ENCODE peak calls at places on chromosomes 7 and 10, in five cellular contexts. One of them, this sample, is unnamed.

GRCh38 chr7:2564970-2565546 is 6.3 kb downstream of the IQCE start:
- DNase-seq in lower lobe of right lung: peak; percentile 11
- DNase-seq in heart left ventricle: no peak
- DNase-seq in CD4-positive, CD25-positive, alpha-beta regulatory T cell: no peak
- DNase-seq in body of pancreas: no peak
- DNase-seq in this sample: no peak

GRCh38 chr10:133158756-133159610 is 1.0 kb upstream of the KNDC1 start:
- DNase-seq in lower lobe of right lung: peak; percentile 61
- DNase-seq in heart left ventricle: no peak
- DNase-seq in CD4-positive, CD25-positive, alpha-beta regulatory T cell: no peak
- DNase-seq in body of pancreas: peak; percentile 41
- DNase-seq in this sample: no peak

GRCh38 chr7:23393636-23394035 is 76.7 kb downstream of the IGF2BP3 start:
- DNase-seq in lower lobe of right lung: no peak
- DNase-seq in heart left ventricle: no peak
- DNase-seq in CD4-positive, CD25-positive, alpha-beta regulatory T cell: no peak
- DNase-seq in body of pancreas: no peak
- DNase-seq in this sample: no peak

GRCh38 chr10:77180104-77180503 is 457.5 kb downstream of the KCNMA1 start:
- DNase-seq in lower lobe of right lung: no peak
- DNase-seq in heart left ventricle: no peak
- DNase-seq in CD4-positive, CD25-positive, alpha-beta regulatory T cell: no peak
- DNase-seq in body of pancreas: no peak
- DNase-seq in this sample: no peak

GRCh38 chr7:47636693-47637175 is 54.8 kb upstream of the TNS3 start:
- DNase-seq in lower lobe of right lung: no peak
- DNase-seq in heart left ventricle: no peak
- DNase-seq in CD4-positive, CD25-positive, alpha-beta regulatory T cell: no peak
- DNase-seq in body of pancreas: no peak
- DNase-seq in this sample: no peak

GRCh38 chr10:4191354-4191753 is 406.3 kb upstream of the KLF6 start:
- DNase-seq in lower lobe of right lung: no peak
- DNase-seq in heart left ventricle: no peak
- DNase-seq in CD4-positive, CD25-positive, alpha-beta regulatory T cell: no peak
- DNase-seq in body of pancreas: no peak
- DNase-seq in this sample: no peak

GRCh38 chr10:60420991-60421894 is 31.6 kb upstream of the ANK3 start:
- DNase-seq in lower lobe of right lung: no peak
- DNase-seq in heart left ventricle: no peak
- DNase-seq in CD4-positive, CD25-positive, alpha-beta regulatory T cell: no peak
- DNase-seq in body of pancreas: no peak
- DNase-seq in this sample: no peak

GRCh38 chr7:106480161-106480579 is 180.8 kb downstream of the CCDC71L start:
- DNase-seq in lower lobe of right lung: no peak
- DNase-seq in heart left ventricle: no peak
- DNase-seq in CD4-positive, CD25-positive, alpha-beta regulatory T cell: no peak
- DNase-seq in body of pancreas: no peak
- DNase-seq in this sample: no peak

GRCh38 chr10:108812296-108812695 is 1111.0 kb downstream of the XPNPEP1 start:
- DNase-seq in lower lobe of right lung: no peak
- DNase-seq in heart left ventricle: no peak
- DNase-seq in CD4-positive, CD25-positive, alpha-beta regulatory T cell: no peak
- DNase-seq in body of pancreas: no peak
- DNase-seq in this sample: no peak

GRCh38 chr7:55365103-55365679 is at the start of gene LANCL2:
- DNase-seq in lower lobe of right lung: peak; percentile 72
- DNase-seq in heart left ventricle: no peak
- DNase-seq in CD4-positive, CD25-positive, alpha-beta regulatory T cell: no peak
- DNase-seq in body of pancreas: peak; percentile 65
- DNase-seq in this sample: no peak

GRCh38 chr10:117169480-117169879 is 27.8 kb upstream of the KCNK18 start:
- DNase-seq in lower lobe of right lung: no peak
- DNase-seq in heart left ventricle: no peak
- DNase-seq in CD4-positive, CD25-positive, alpha-beta regulatory T cell: no peak
- DNase-seq in body of pancreas: no peak
- DNase-seq in this sample: no peak

GRCh38 chr7:89041240-89041639 is 245.7 kb upstream of the TEX47 start:
- DNase-seq in lower lobe of right lung: no peak
- DNase-seq in heart left ventricle: no peak
- DNase-seq in CD4-positive, CD25-positive, alpha-beta regulatory T cell: no peak
- DNase-seq in body of pancreas: no peak
- DNase-seq in this sample: no peak

GRCh38 chr7:157670490-157671357 is 333.9 kb downstream of the DNAJB6 start:
- DNase-seq in lower lobe of right lung: no peak
- DNase-seq in heart left ventricle: no peak
- DNase-seq in CD4-positive, CD25-positive, alpha-beta regulatory T cell: no peak
- DNase-seq in body of pancreas: no peak
- DNase-seq in this sample: no peak

GRCh38 chr7:156115582-156115981 is 303.3 kb upstream of the SHH start:
- DNase-seq in lower lobe of right lung: no peak
- DNase-seq in heart left ventricle: no peak
- DNase-seq in CD4-positive, CD25-positive, alpha-beta regulatory T cell: no peak
- DNase-seq in body of pancreas: no peak
- DNase-seq in this sample: no peak

GRCh38 chr7:138246391-138246790 is 170.1 kb downstream of the AKR1D1 start:
- DNase-seq in lower lobe of right lung: no peak
- DNase-seq in heart left ventricle: no peak
- DNase-seq in CD4-positive, CD25-positive, alpha-beta regulatory T cell: no peak
- DNase-seq in body of pancreas: no peak
- DNase-seq in this sample: no peak

GRCh38 chr10:27391325-27391724 is 112.8 kb upstream of the RAB18 start:
- DNase-seq in lower lobe of right lung: no peak
- DNase-seq in heart left ventricle: no peak
- DNase-seq in CD4-positive, CD25-positive, alpha-beta regulatory T cell: no peak
- DNase-seq in body of pancreas: no peak
- DNase-seq in this sample: no peak

GRCh38 chr7:26237035-26237807 is 35.7 kb downstream of the CBX3 start:
- DNase-seq in lower lobe of right lung: no peak
- DNase-seq in heart left ventricle: no peak
- DNase-seq in CD4-positive, CD25-positive, alpha-beta regulatory T cell: no peak
- DNase-seq in body of pancreas: no peak
- DNase-seq in this sample: no peak

GRCh38 chr10:43865275-43866135 is 216.8 kb upstream of the ZNF32 start:
- DNase-seq in lower lobe of right lung: no peak
- DNase-seq in heart left ventricle: peak; percentile 56
- DNase-seq in CD4-positive, CD25-positive, alpha-beta regulatory T cell: no peak
- DNase-seq in body of pancreas: no peak
- DNase-seq in this sample: no peak

GRCh38 chr7:70419816-70420215 is 712.1 kb upstream of the GALNT17 start:
- DNase-seq in lower lobe of right lung: no peak
- DNase-seq in heart left ventricle: no peak
- DNase-seq in CD4-positive, CD25-positive, alpha-beta regulatory T cell: no peak
- DNase-seq in body of pancreas: no peak
- DNase-seq in this sample: no peak

GRCh38 chr7:128112781-128113221 is 81.6 kb upstream of the LRRC4 start:
- DNase-seq in lower lobe of right lung: no peak
- DNase-seq in heart left ventricle: no peak
- DNase-seq in CD4-positive, CD25-positive, alpha-beta regulatory T cell: no peak
- DNase-seq in body of pancreas: no peak
- DNase-seq in this sample: no peak

GRCh38 chr10:80041162-80041561 is 37.3 kb upstream of the TMEM254 start:
- DNase-seq in lower lobe of right lung: no peak
- DNase-seq in heart left ventricle: no peak
- DNase-seq in CD4-positive, CD25-positive, alpha-beta regulatory T cell: no peak
- DNase-seq in body of pancreas: no peak
- DNase-seq in this sample: no peak

GRCh38 chr7:35038340-35038738 is 1.1 kb upstream of the DPY19L1 start:
- DNase-seq in lower lobe of right lung: no peak
- DNase-seq in heart left ventricle: no peak
- DNase-seq in CD4-positive, CD25-positive, alpha-beta regulatory T cell: no peak
- DNase-seq in body of pancreas: no peak
- DNase-seq in this sample: no peak

GRCh38 chr7:117323877-117324699 is 1.2 kb upstream of the WNT2 start:
- DNase-seq in lower lobe of right lung: peak; percentile 56
- DNase-seq in heart left ventricle: peak; percentile 46
- DNase-seq in CD4-positive, CD25-positive, alpha-beta regulatory T cell: no peak
- DNase-seq in body of pancreas: peak; percentile 28
- DNase-seq in this sample: no peak

GRCh38 chr10:22010973-22011408 is 7.5 kb upstream of the DNAJC1 start:
- DNase-seq in lower lobe of right lung: no peak
- DNase-seq in heart left ventricle: no peak
- DNase-seq in CD4-positive, CD25-positive, alpha-beta regulatory T cell: peak; percentile 55
- DNase-seq in body of pancreas: no peak
- DNase-seq in this sample: no peak

GRCh38 chr10:24483701-24484100 is 240.0 kb downstream of the ARHGAP21 start:
- DNase-seq in lower lobe of right lung: peak; percentile 75
- DNase-seq in heart left ventricle: no peak
- DNase-seq in CD4-positive, CD25-positive, alpha-beta regulatory T cell: no peak
- DNase-seq in body of pancreas: peak; percentile 59
- DNase-seq in this sample: no peak

GRCh38 chr7:128034830-128035229 is 3.6 kb upstream of the LRRC4 start:
- DNase-seq in lower lobe of right lung: no peak
- DNase-seq in heart left ventricle: no peak
- DNase-seq in CD4-positive, CD25-positive, alpha-beta regulatory T cell: no peak
- DNase-seq in body of pancreas: no peak
- DNase-seq in this sample: no peak

GRCh38 chr10:36116751-36117150 is 474.7 kb upstream of the FZD8 start:
- DNase-seq in lower lobe of right lung: no peak
- DNase-seq in heart left ventricle: no peak
- DNase-seq in CD4-positive, CD25-positive, alpha-beta regulatory T cell: no peak
- DNase-seq in body of pancreas: no peak
- DNase-seq in this sample: no peak
- H3K27ac ChIP-seq in lower lobe of right lung: no peak overlapping the region
- H3K27ac ChIP-seq in heart left ventricle: no peak overlapping the region
- H3K27ac ChIP-seq in CD4-positive, CD25-positive, alpha-beta regulatory T cell: no peak overlapping the region
- H3K27ac ChIP-seq in body of pancreas: peak overlapping the region; percentile 35
- H3K27ac ChIP-seq in this sample: no peak overlapping the region

GRCh38 chr10:96606216-96606615 is 19.4 kb upstream of the TM9SF3 start:
- DNase-seq in lower lobe of right lung: no peak
- DNase-seq in heart left ventricle: no peak
- DNase-seq in CD4-positive, CD25-positive, alpha-beta regulatory T cell: no peak
- DNase-seq in body of pancreas: no peak
- DNase-seq in this sample: no peak

GRCh38 chr10:96606946-96607345 is 20.1 kb upstream of the TM9SF3 start:
- DNase-seq in lower lobe of right lung: no peak
- DNase-seq in heart left ventricle: no peak
- DNase-seq in CD4-positive, CD25-positive, alpha-beta regulatory T cell: no peak
- DNase-seq in body of pancreas: no peak
- DNase-seq in this sample: no peak

GRCh38 chr10:96608262-96608661 is 21.4 kb upstream of the TM9SF3 start:
- DNase-seq in lower lobe of right lung: no peak
- DNase-seq in heart left ventricle: no peak
- DNase-seq in CD4-positive, CD25-positive, alpha-beta regulatory T cell: no peak
- DNase-seq in body of pancreas: no peak
- DNase-seq in this sample: no peak

GRCh38 chr10:96610817-96611216 is 24.0 kb upstream of the TM9SF3 start:
- DNase-seq in lower lobe of right lung: no peak
- DNase-seq in heart left ventricle: no peak
- DNase-seq in CD4-positive, CD25-positive, alpha-beta regulatory T cell: no peak
- DNase-seq in body of pancreas: no peak
- DNase-seq in this sample: no peak

GRCh38 chr10:96608815-96609214 is 22.0 kb upstream of the TM9SF3 start:
- DNase-seq in lower lobe of right lung: no peak
- DNase-seq in heart left ventricle: no peak
- DNase-seq in CD4-positive, CD25-positive, alpha-beta regulatory T cell: no peak
- DNase-seq in body of pancreas: no peak
- DNase-seq in this sample: no peak
- H3K4me1 ChIP-seq in lower lobe of right lung: no peaks in the 10 kb centered on the region
- H3K4me1 ChIP-seq in heart left ventricle: peaks cover 11% of the 10 kb centered on the region
- H3K4me1 ChIP-seq in CD4-positive, CD25-positive, alpha-beta regulatory T cell: peaks cover 7% of the 10 kb centered on the region
- H3K4me1 ChIP-seq in body of pancreas: no peaks in the 10 kb centered on the region
- H3K4me1 ChIP-seq in this sample: no peaks in the 10 kb centered on the region

GRCh38 chr10:61992059-61992460 is 90.6 kb downstream of the ARID5B start:
- DNase-seq in lower lobe of right lung: no peak
- DNase-seq in heart left ventricle: no peak
- DNase-seq in CD4-positive, CD25-positive, alpha-beta regulatory T cell: no peak
- DNase-seq in body of pancreas: no peak
- DNase-seq in this sample: peak; percentile 2

GRCh38 chr10:61987951-61988379 is 86.5 kb downstream of the ARID5B start:
- DNase-seq in lower lobe of right lung: no peak
- DNase-seq in heart left ventricle: no peak
- DNase-seq in CD4-positive, CD25-positive, alpha-beta regulatory T cell: peak; percentile 68
- DNase-seq in body of pancreas: no peak
- DNase-seq in this sample: no peak

GRCh38 chr10:61990761-61991135 is 89.2 kb downstream of the ARID5B start:
- DNase-seq in lower lobe of right lung: no peak
- DNase-seq in heart left ventricle: no peak
- DNase-seq in CD4-positive, CD25-positive, alpha-beta regulatory T cell: no peak
- DNase-seq in body of pancreas: no peak
- DNase-seq in this sample: no peak

GRCh38 chr10:61987537-61987936 is 86.0 kb downstream of the ARID5B start:
- DNase-seq in lower lobe of right lung: no peak
- DNase-seq in heart left ventricle: no peak
- DNase-seq in CD4-positive, CD25-positive, alpha-beta regulatory T cell: no peak
- DNase-seq in body of pancreas: no peak
- DNase-seq in this sample: no peak

GRCh38 chr10:61989995-61990760 is 88.7 kb downstream of the ARID5B start:
- DNase-seq in lower lobe of right lung: no peak
- DNase-seq in heart left ventricle: no peak
- DNase-seq in CD4-positive, CD25-positive, alpha-beta regulatory T cell: no peak
- DNase-seq in body of pancreas: no peak
- DNase-seq in this sample: no peak
- H3K27ac ChIP-seq in lower lobe of right lung: no peak overlapping the region
- H3K27ac ChIP-seq in heart left ventricle: no peak overlapping the region
- H3K27ac ChIP-seq in CD4-positive, CD25-positive, alpha-beta regulatory T cell: no peak overlapping the region
- H3K27ac ChIP-seq in body of pancreas: no peak overlapping the region
- H3K27ac ChIP-seq in this sample: no peak overlapping the region

GRCh38 chr10:112289373-112290053 is 6.3 kb downstream of the TECTB start:
- DNase-seq in lower lobe of right lung: no peak
- DNase-seq in heart left ventricle: no peak
- DNase-seq in CD4-positive, CD25-positive, alpha-beta regulatory T cell: no peak
- DNase-seq in body of pancreas: no peak
- DNase-seq in this sample: no peak
- H3K4me1 ChIP-seq in lower lobe of right lung: no peaks in the 10 kb centered on the region
- H3K4me1 ChIP-seq in heart left ventricle: peaks cover 6% of the 10 kb centered on the region
- H3K4me1 ChIP-seq in CD4-positive, CD25-positive, alpha-beta regulatory T cell: no peaks in the 10 kb centered on the region
- H3K4me1 ChIP-seq in body of pancreas: no peaks in the 10 kb centered on the region
- H3K4me1 ChIP-seq in this sample: no peaks in the 10 kb centered on the region

GRCh38 chr10:126041804-126042231 is 145.5 kb downstream of the FANK1 start:
- DNase-seq in lower lobe of right lung: peak; percentile 91
- DNase-seq in heart left ventricle: peak; percentile 84
- DNase-seq in CD4-positive, CD25-positive, alpha-beta regulatory T cell: peak; percentile 89
- DNase-seq in body of pancreas: peak; percentile 80
- DNase-seq in this sample: peak; percentile 71

GRCh38 chr10:126042906-126043305 is 146.5 kb downstream of the FANK1 start:
- DNase-seq in lower lobe of right lung: no peak
- DNase-seq in heart left ventricle: no peak
- DNase-seq in CD4-positive, CD25-positive, alpha-beta regulatory T cell: peak; percentile 53
- DNase-seq in body of pancreas: no peak
- DNase-seq in this sample: no peak

GRCh38 chr10:126037946-126038345 is 141.6 kb downstream of the FANK1 start:
- DNase-seq in lower lobe of right lung: no peak
- DNase-seq in heart left ventricle: no peak
- DNase-seq in CD4-positive, CD25-positive, alpha-beta regulatory T cell: no peak
- DNase-seq in body of pancreas: no peak
- DNase-seq in this sample: no peak

GRCh38 chr10:126043389-126043788 is 147.0 kb downstream of the FANK1 start:
- DNase-seq in lower lobe of right lung: no peak
- DNase-seq in heart left ventricle: no peak
- DNase-seq in CD4-positive, CD25-positive, alpha-beta regulatory T cell: no peak
- DNase-seq in body of pancreas: no peak
- DNase-seq in this sample: no peak

DNA sequence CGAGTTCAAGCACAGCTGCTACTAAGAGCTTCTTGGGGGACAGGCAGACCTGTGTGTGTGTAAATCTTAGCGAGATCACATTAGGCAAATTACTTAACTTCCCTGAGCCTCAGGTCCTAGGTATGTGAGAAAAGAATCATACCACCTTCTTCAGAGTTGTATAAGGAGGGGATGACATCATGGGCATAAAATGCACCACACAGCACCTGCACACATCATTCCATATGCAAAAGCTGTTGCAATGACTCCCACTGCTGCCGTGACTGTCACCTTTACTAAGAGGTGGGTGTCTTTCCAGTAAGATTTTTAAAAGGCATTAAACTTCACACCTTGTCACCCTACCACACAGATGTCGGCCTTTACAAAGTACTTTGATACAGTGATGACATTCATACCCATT is 146.0 kb downstream of the FANK1 start:
- DNase-seq in lower lobe of right lung: no peak
- DNase-seq in heart left ventricle: no peak
- DNase-seq in CD4-positive, CD25-positive, alpha-beta regulatory T cell: no peak
- DNase-seq in body of pancreas: no peak
- DNase-seq in this sample: no peak
- H3K27ac ChIP-seq in lower lobe of right lung: peak overlapping the region; percentile 85
- H3K27ac ChIP-seq in heart left ventricle: peak overlapping the region; percentile 32
- H3K27ac ChIP-seq in CD4-positive, CD25-positive, alpha-beta regulatory T cell: peak overlapping the region; percentile 95
- H3K27ac ChIP-seq in body of pancreas: peak overlapping the region; percentile 15
- H3K27ac ChIP-seq in this sample: peak overlapping the region; percentile 61

This sample was measured in effector memory CD4-positive, alpha-beta T cell.